ENCODE peak calls at places on chromosomes 12 and 14, in eight cellular contexts. V is adrenal gland, O is IMR-90, B is HepG2, P is mammary epithelial cell, F is endothelial cell of umbilical vein, N is GM12878, C is cardiac muscle cell. Q is an unnamed sample. For H3K4me1, the result is how much of the 10 kb centered on the place peaks cover.

GRCh38 chr12:114936148-114937099 is 252.4 kb upstream of the TBX3 start:
- DNase-seq in V (no peak), O (peak), B (no peak), P (peak), F (no peak), N (no peak), C (peak), Q (no peak)

GRCh38 chr12:77590306-77590705 is 240.4 kb upstream of the NAV3 start:
- DNase-seq in V (no peak), O (no peak), B (no peak), P (no peak), F (no peak), N (no peak), C (no peak), Q (no peak)

GRCh38 chr12:8556748-8557147 is 16.0 kb upstream of the CLEC4E start:
- DNase-seq in V (no peak), O (no peak), B (no peak), P (no peak), F (no peak), N (no peak), C (no peak), Q (no peak)

GRCh38 chr12:87227157-87227556 is 802.0 kb downstream of the C12orf50 start:
- DNase-seq in V (no peak), O (peak), B (no peak), P (no peak), F (no peak), N (no peak), C (peak), Q (no peak)

GRCh38 chr12:117380083-117380482 is 18.7 kb upstream of the NOS1 start:
- DNase-seq in V (no peak), O (no peak), B (no peak), P (no peak), F (no peak), N (no peak), C (no peak), Q (no peak)

GRCh38 chr12:57610553-57611115 is 601 bp upstream of the ARHGEF25 start:
- DNase-seq in V (no peak), O (no peak), B (no peak), P (no peak), F (no peak), N (no peak), C (no peak), Q (no peak)

GRCh38 chr12:26113853-26114719 is 10.8 kb downstream of the BHLHE41 start:
- DNase-seq in V (peak), O (peak), B (peak), P (peak), F (peak), N (no peak), C (peak), Q (peak)

GRCh38 chr12:121282072-121282742 is 14.3 kb downstream of the CAMKK2 start:
- DNase-seq in V (peak), O (no peak), B (no peak), P (no peak), F (no peak), N (no peak), C (no peak), Q (no peak)

GRCh38 chr12:122917508-122918227 is 21.7 kb upstream of the VPS37B start:
- DNase-seq in V (peak), O (peak), B (peak), P (peak), F (no peak), N (no peak), C (peak), Q (no peak)

GRCh38 chr12:9606247-9606646 is 1.5 kb downstream of the KLRB1 start:
- DNase-seq in V (no peak), O (no peak), B (no peak), P (no peak), F (no peak), N (no peak), C (no peak), Q (no peak)

GRCh38 chr12:131098178-131098981 is 144.7 kb downstream of the ADGRD1 start:
- DNase-seq in V (no peak), O (no peak), B (no peak), P (no peak), F (no peak), N (no peak), C (no peak), Q (peak)

GRCh38 chr12:6226701-6227096 is 26.5 kb downstream of the CD9 start:
- DNase-seq in V (peak), O (no peak), B (no peak), P (peak), F (no peak), N (no peak), C (peak), Q (no peak)

GRCh38 chr12:56129210-56129691 is 1.2 kb downstream of the ESYT1 start:
- DNase-seq in V (peak), O (peak), B (no peak), P (peak), F (peak), N (no peak), C (peak), Q (peak)

GRCh38 chr14:55949708-55950107 is 168.5 kb upstream of the PELI2 start:
- DNase-seq in V (no peak), O (no peak), B (no peak), P (no peak), F (no peak), N (no peak), C (no peak), Q (no peak)

GRCh38 chr12:92403210-92404175 is 257.8 kb upstream of the BTG1 start:
- DNase-seq in V (no peak), O (no peak), B (no peak), P (no peak), F (no peak), N (peak), C (no peak), Q (no peak)

GRCh38 chr12:103348935-103349334 is 146.8 kb downstream of the C12orf42 start:
- DNase-seq in V (no peak), O (no peak), B (no peak), P (no peak), F (no peak), N (no peak), C (no peak), Q (no peak)

GRCh38 chr14:22456986-22457594 is 131.9 kb downstream of the DAD1 start:
- DNase-seq in V (no peak), O (no peak), B (no peak), P (no peak), F (no peak), N (no peak), C (no peak), Q (no peak)

GRCh38 chr12:124174406-124174805 is 120.5 kb upstream of the RFLNA start:
- DNase-seq in V (peak), O (no peak), B (no peak), P (no peak), F (peak), N (no peak), C (peak), Q (no peak)

GRCh38 chr14:19743256-19743655 is at the start of gene OR4Q3:
- DNase-seq in V (no peak), O (no peak), B (no peak), P (no peak), F (no peak), N (no peak), C (no peak), Q (no peak)

GRCh38 chr14:88352299-88353097 is 29.4 kb upstream of the KCNK10 start:
- DNase-seq in V (no peak), O (peak), B (no peak), P (peak), F (no peak), N (no peak), C (peak), Q (no peak)

GRCh38 chr12:42609605-42610004 is 20.1 kb upstream of the PRICKLE1 start:
- DNase-seq in V (no peak), O (peak), B (no peak), P (no peak), F (no peak), N (no peak), C (no peak), Q (no peak)

GRCh38 chr12:120369476-120370342 is 745 bp upstream of the MSI1 start:
- DNase-seq in V (no peak), O (no peak), B (no peak), P (no peak), F (no peak), N (no peak), C (no peak), Q (no peak)

GRCh38 chr14:68340262-68340661 is 452.6 kb downstream of the ZFP36L1 start:
- DNase-seq in V (no peak), O (no peak), B (no peak), P (no peak), F (no peak), N (no peak), C (no peak), Q (no peak)

GRCh38 chr14:90747909-90748308 is 68.3 kb downstream of the TTC7B start:
- DNase-seq in V (no peak), O (no peak), B (no peak), P (no peak), F (no peak), N (no peak), C (no peak), Q (no peak)

GRCh38 chr12:20264608-20265114 is 103.7 kb upstream of the PDE3A start:
- DNase-seq in V (no peak), O (peak), B (no peak), P (no peak), F (no peak), N (no peak), C (no peak), Q (no peak)

GRCh38 chr14:80446356-80446755 is 235.1 kb upstream of the DIO2 start:
- DNase-seq in V (no peak), O (peak), B (no peak), P (peak), F (no peak), N (no peak), C (peak), Q (no peak)

GRCh38 chr12:46792925-46793324 is 32.9 kb downstream of the SLC38A4 start:
- DNase-seq in V (no peak), O (no peak), B (no peak), P (no peak), F (no peak), N (no peak), C (no peak), Q (no peak)

GRCh38 chr14:85634205-85634604 is 104.3 kb downstream of the FLRT2 start:
- DNase-seq in V (no peak), O (no peak), B (no peak), P (peak), F (peak), N (no peak), C (peak), Q (no peak)

GRCh38 chr14:38790916-38791315 is 312.1 kb downstream of the SEC23A start:
- DNase-seq in V (peak), O (no peak), B (no peak), P (no peak), F (no peak), N (no peak), C (no peak), Q (no peak)

GRCh38 chr12:124407074-124407473 is 112.2 kb downstream of the RFLNA start:
- DNase-seq in V (no peak), O (no peak), B (no peak), P (no peak), F (no peak), N (no peak), C (no peak), Q (no peak)

GRCh38 chr14:99791476-99792283 is 1.5 kb upstream of the EML1 start:
- DNase-seq in V (no peak), O (no peak), B (no peak), P (no peak), F (peak), N (no peak), C (peak), Q (no peak)

GRCh38 chr12:754871-755562 is 2.6 kb downstream of the WNK1 start:
- DNase-seq in V (no peak), O (peak), B (peak), P (peak), F (peak), N (no peak), C (peak), Q (no peak)

GRCh38 chr12:111953455-111953854 is 59.5 kb downstream of the TMEM116 start:
- DNase-seq in V (peak), O (peak), B (peak), P (no peak), F (peak), N (no peak), C (peak), Q (no peak)

GRCh38 chr14:67999290-67999689 is 179.7 kb downstream of the RAD51B start:
- DNase-seq in V (no peak), O (peak), B (no peak), P (peak), F (no peak), N (no peak), C (peak), Q (no peak)

GRCh38 chr12:115354476-115354890 is 670.5 kb upstream of the TBX3 start:
- DNase-seq in V (peak), O (peak), B (no peak), P (no peak), F (peak), N (peak), C (no peak), Q (no peak)

GRCh38 chr14:75673345-75673744 is 12.3 kb downstream of the TTLL5 start:
- DNase-seq in V (no peak), O (no peak), B (no peak), P (no peak), F (no peak), N (peak), C (no peak), Q (no peak)

GRCh38 chr14:99572173-99572999 is 31.6 kb downstream of the CCDC85C start:
- DNase-seq in V (peak), O (no peak), B (no peak), P (no peak), F (no peak), N (no peak), C (no peak), Q (no peak)

GRCh38 chr12:58268080-58268479 is 326.7 kb downstream of the ATP23 start:
- DNase-seq in V (no peak), O (peak), B (no peak), P (no peak), F (peak), N (no peak), C (peak), Q (no peak)

DNA sequence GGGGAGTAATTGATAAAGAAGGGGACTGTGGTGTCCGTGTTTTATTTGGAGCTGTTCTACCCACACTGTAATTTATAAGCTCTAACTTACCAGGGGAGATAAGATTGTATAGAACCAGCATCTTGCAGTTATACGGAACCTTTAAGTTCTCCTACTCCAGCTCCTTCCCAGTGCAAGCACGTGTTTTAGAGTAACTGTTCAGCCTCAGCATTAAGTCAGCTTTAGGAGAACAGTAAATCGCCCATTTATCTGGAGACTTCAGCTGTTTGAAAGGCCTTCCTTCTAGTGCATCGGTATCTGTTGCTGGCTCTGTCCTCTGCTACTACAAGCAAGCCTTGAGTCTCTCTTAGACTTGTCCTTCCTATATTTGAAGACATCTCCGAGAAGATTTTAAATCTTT is 95.6 kb downstream of the ETV6 start:
- DNase-seq in V (no peak), O (no peak), B (no peak), P (no peak), F (no peak), N (no peak), C (no peak), Q (no peak)
- H3K4me1 ChIP-seq in V (under half), O (under half), B (under half), P (half or more), F (under half), N (half or more), C (under half), Q (under half)

DNA sequence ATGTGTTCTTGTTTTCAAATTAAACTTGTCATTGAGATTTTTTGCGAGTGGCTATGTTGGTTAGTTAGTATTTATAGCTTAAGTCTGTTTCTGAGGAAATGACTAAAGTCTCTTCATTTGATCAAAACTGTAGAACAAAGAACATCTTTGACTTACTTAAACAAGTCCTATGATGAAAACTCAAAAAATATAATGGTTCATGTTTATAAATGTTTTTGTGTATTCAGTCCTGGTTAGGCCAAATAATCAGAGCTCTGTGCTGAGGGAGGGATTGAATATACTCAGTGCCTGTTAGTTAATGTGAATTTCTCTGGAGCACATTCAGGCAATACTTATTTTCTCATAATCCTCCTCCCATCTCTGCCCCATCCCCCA is 51.8 kb downstream of the PPFIBP1 start:
- DNase-seq in V (no peak), O (no peak), B (no peak), P (no peak), F (peak), N (no peak), C (no peak), Q (no peak)
- TF ChIP-seq CTCF in V (no peak), O (no peak), B (no peak), P (no peak), F (no peak), N (no peak), C (no peak), Q (no peak)

GRCh38 chr14:61561144-61561543 is 134.2 kb upstream of the HIF1A start:
- DNase-seq in V (no peak), O (peak), B (peak), P (no peak), F (peak), N (no peak), C (peak), Q (no peak)
- H3K4me1 ChIP-seq in V (under half), O (under half), B (half or more), P (half or more), F (half or more), N (under half), C (under half), Q (under half)

GRCh38 chr12:49667319-49668090 is 39.7 kb downstream of the FMNL3 start:
- DNase-seq in V (no peak), O (peak), B (no peak), P (no peak), F (no peak), N (no peak), C (peak), Q (no peak)
- TF ChIP-seq CTCF in V (no peak), O (no peak), B (no peak), P (no peak), F (no peak), N (no peak), C (no peak), Q (no peak)

GRCh38 chr12:3975652-3976051 is 102.5 kb upstream of the PARP11 start:
- DNase-seq in V (no peak), O (no peak), B (no peak), P (no peak), F (no peak), N (no peak), C (no peak), Q (no peak)
- H3K4me1 ChIP-seq in V (under half), O (under half), B (under half), P (under half), F (under half), N (under half), C (under half), Q (under half)

DNA sequence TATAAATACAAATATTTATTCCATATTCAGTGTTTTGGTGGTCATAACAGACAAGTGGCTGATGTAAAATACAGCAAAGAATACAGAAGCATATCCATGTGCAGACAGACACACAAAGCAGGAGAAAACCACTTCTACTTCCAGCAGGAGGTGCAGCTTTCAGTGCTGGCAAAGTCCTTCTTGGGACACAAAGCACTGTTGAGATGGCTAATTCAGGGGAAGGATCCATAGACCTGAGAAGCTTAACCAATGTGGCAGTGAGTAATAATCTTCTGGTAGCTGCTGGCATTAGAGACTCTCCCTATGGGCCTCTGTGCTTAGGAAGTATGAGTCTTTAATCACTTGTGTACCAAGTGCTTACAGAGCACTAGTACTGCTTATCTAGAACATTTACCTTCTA is 26.8 kb downstream of the AMN1 start:
- DNase-seq in V (peak), O (peak), B (no peak), P (peak), F (peak), N (no peak), C (peak), Q (no peak)
- TF ChIP-seq CTCF in V (no peak), O (no peak), B (peak), P (peak), F (peak), N (no peak), C (peak), Q (no peak)

DNA sequence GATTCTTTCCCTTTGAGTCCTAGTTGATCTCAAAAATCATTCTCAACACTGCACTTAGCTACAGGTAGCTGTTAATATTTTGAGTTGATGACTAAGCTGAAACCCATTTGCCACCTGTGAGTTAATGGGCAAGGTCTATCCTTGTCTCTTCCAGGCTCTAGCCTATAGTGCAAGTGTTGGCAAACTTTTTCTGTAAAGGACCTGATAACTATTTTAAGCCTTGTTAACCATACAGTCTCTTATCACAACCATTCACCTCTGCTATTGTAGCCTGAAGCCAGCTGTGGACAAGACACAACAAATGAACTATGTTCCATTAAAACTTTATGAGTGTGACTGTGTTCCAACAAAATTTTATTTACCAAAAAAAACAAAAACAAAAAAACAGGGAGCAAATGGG is 19.4 kb downstream of the RAP1B start:
- DNase-seq in V (no peak), O (no peak), B (no peak), P (peak), F (no peak), N (no peak), C (no peak), Q (no peak)
- H3K4me1 ChIP-seq in V (under half), O (under half), B (under half), P (under half), F (under half), N (half or more), C (under half), Q (half or more)